ENCODE peak calls at places on chromosome 11, in four cellular contexts. M is adrenal gland, L is IMR-90, Z is GM23248. I is an unnamed sample. For H3K9me3 and H3K4me1, the result is how much of the 10 kb centered on the place peaks cover.

GRCh38 chr11:7019500-7020182 is 505 bp downstream of the ZNF214 start:
- DNase-seq in M (peak), L (peak), Z (peak), I (peak)

GRCh38 chr11:68658661-68659060 is 25.7 kb upstream of the GAL start:
- DNase-seq in M (no peak), L (peak), Z (no peak), I (no peak)

GRCh38 chr11:116374085-116374484 is 398.7 kb downstream of the BUD13 start:
- DNase-seq in L (no peak), M (no peak), Z (no peak), I (no peak)

GRCh38 chr11:65438257-65439151 is 15.9 kb downstream of the NEAT1 start:
- DNase-seq in L (peak), Z (peak), M (no peak), I (no peak)

GRCh38 chr11:20110908-20111669 is 49.2 kb downstream of the DBX1 start:
- DNase-seq in M (peak), Z (peak), L (peak), I (no peak)

GRCh38 chr11:3181722-3182461 is 16.8 kb upstream of the OSBPL5 start:
- DNase-seq in Z (no peak), M (no peak), L (no peak), I (no peak)

GRCh38 chr11:73268671-73269271 is 3.4 kb upstream of the P2RY6 start:
- DNase-seq in L (no peak), Z (no peak), M (no peak), I (no peak)

GRCh38 chr11:123060265-123061000 is 1.5 kb downstream of the HSPA8 start:
- DNase-seq in M (no peak), L (no peak), Z (no peak), I (no peak)

GRCh38 chr11:69361048-69361447 is 67.1 kb downstream of the MYEOV start:
- DNase-seq in L (no peak), M (no peak), Z (no peak), I (no peak)

GRCh38 chr11:131717616-131718015 is 347.2 kb downstream of the NTM start:
- DNase-seq in Z (no peak), L (no peak), M (no peak), I (no peak)

GRCh38 chr11:75308986-75309385 is 42.5 kb downstream of the ARRB1 start:
- DNase-seq in Z (no peak), M (no peak), L (no peak), I (no peak)

GRCh38 chr11:126280595-126280994 is 2.3 kb upstream of the TIRAP start:
- DNase-seq in L (no peak), Z (no peak), M (peak), I (no peak)

GRCh38 chr11:79971255-79971654 is 530.4 kb upstream of the TENM4 start:
- DNase-seq in M (no peak), L (no peak), Z (no peak), I (no peak)

GRCh38 chr11:19370100-19370861 is 129.5 kb upstream of the E2F8 start:
- DNase-seq in Z (peak), L (peak), M (peak), I (peak)

GRCh38 chr11:128105950-128106349 is 481.4 kb downstream of the ETS1 start:
- DNase-seq in L (no peak), Z (no peak), M (no peak), I (no peak)

GRCh38 chr11:13343931-13344717 is 66.5 kb downstream of the BMAL1 start:
- DNase-seq in Z (peak), M (peak), L (peak), I (peak)

GRCh38 chr11:94834931-94835330 is 66.8 kb downstream of the AMOTL1 start:
- DNase-seq in M (no peak), Z (no peak), L (peak), I (no peak)

GRCh38 chr11:10392680-10393079 is 62.4 kb upstream of the AMPD3 start:
- DNase-seq in L (peak), M (no peak), Z (peak), I (no peak)

GRCh38 chr11:66112640-66113098 is 42.6 kb downstream of the PACS1 start:
- DNase-seq in M (peak), L (peak), Z (peak), I (peak)

GRCh38 chr11:87597696-87598095 is 560.0 kb downstream of the TMEM135 start:
- DNase-seq in M (no peak), L (no peak), Z (no peak), I (no peak)

GRCh38 chr11:16986434-16987204 is 27.6 kb downstream of the PLEKHA7 start:
- DNase-seq in M (peak), Z (no peak), L (no peak), I (no peak)

GRCh38 chr11:128201006-128201405 is 386.4 kb downstream of the ETS1 start:
- DNase-seq in Z (no peak), M (no peak), L (no peak), I (no peak)

GRCh38 chr11:109859325-109859724 is 233.9 kb upstream of the ZC3H12C start:
- DNase-seq in M (peak), L (peak), Z (peak), I (no peak)

GRCh38 chr11:100753144-100753543 is 66.1 kb downstream of the ARHGAP42 start:
- DNase-seq in M (no peak), L (no peak), Z (no peak), I (no peak)

GRCh38 chr11:87122852-87123251 is 85.1 kb downstream of the TMEM135 start:
- DNase-seq in Z (no peak), M (no peak), L (no peak), I (no peak)

GRCh38 chr11:128625766-128626165 is 38.4 kb upstream of the ETS1 start:
- DNase-seq in Z (no peak), M (no peak), L (no peak), I (no peak)

GRCh38 chr11:87284306-87284705 is 246.6 kb downstream of the TMEM135 start:
- DNase-seq in L (no peak), Z (no peak), M (no peak), I (no peak)

GRCh38 chr11:119699227-119699626 is 29.8 kb downstream of the NECTIN1 start:
- DNase-seq in M (peak), L (no peak), Z (peak), I (peak)

GRCh38 chr11:103997082-103997481 is 39.4 kb upstream of the DDI1 start:
- DNase-seq in L (no peak), M (no peak), Z (no peak), I (no peak)

GRCh38 chr11:69981119-69981770 is 96.9 kb upstream of the ANO1 start:
- DNase-seq in Z (no peak), L (no peak), M (no peak), I (no peak)

DNA sequence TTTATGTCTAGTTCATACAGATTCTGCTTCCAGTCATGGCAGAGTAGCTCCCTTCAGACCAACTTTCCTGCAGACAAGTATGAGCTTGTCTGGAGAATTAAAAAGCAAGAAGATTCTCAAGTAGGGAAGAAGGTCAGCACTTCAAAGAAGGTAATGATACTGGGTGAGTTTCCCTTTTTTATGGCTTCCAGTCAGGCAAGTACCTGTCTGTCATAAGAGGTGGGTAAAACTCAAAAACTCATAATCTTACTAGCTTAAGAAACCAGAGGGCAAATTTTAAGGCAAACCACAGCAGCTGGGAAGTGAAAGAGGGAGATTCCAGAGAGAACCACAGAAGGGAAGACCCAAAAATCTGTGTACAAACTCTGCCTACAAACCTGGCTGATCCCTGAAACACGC is 54.2 kb downstream of the DENND5A start:
- DNase-seq in L (peak), M (no peak), Z (no peak), I (no peak)
- H3K27ac ChIP-seq in L (no peak), M (no peak), Z (peak), I (no peak)

GRCh38 chr11:59115556-59115955 is 8.5 kb downstream of the FAM111B start:
- DNase-seq in M (no peak), L (no peak), Z (no peak), I (no peak)
- H3K9me3 ChIP-seq in M (under half), L (under half), Z (under half), I (under half)

GRCh38 chr11:117903505-117904382 is 25.5 kb downstream of the TMPRSS13 start:
- DNase-seq in L (no peak), Z (no peak), M (no peak), I (no peak)
- H3K4me1 ChIP-seq in L (under half), Z (under half), M (under half), I (under half)

GRCh38 chr11:64180871-64181270 is 5.1 kb upstream of the STIP1 start:
- DNase-seq in M (peak), L (no peak), Z (no peak), I (no peak)

GRCh38 chr11:64185323-64186204 is at the start of gene STIP1:
- DNase-seq in M (peak), Z (peak), L (peak), I (peak)

GRCh38 chr11:64181506-64182411 is 4.2 kb upstream of the STIP1 start:
- DNase-seq in Z (peak), L (peak), M (peak), I (peak)

GRCh38 chr11:64183890-64184289 is 2.1 kb upstream of the STIP1 start:
- DNase-seq in M (no peak), Z (no peak), L (no peak), I (peak)

DNA sequence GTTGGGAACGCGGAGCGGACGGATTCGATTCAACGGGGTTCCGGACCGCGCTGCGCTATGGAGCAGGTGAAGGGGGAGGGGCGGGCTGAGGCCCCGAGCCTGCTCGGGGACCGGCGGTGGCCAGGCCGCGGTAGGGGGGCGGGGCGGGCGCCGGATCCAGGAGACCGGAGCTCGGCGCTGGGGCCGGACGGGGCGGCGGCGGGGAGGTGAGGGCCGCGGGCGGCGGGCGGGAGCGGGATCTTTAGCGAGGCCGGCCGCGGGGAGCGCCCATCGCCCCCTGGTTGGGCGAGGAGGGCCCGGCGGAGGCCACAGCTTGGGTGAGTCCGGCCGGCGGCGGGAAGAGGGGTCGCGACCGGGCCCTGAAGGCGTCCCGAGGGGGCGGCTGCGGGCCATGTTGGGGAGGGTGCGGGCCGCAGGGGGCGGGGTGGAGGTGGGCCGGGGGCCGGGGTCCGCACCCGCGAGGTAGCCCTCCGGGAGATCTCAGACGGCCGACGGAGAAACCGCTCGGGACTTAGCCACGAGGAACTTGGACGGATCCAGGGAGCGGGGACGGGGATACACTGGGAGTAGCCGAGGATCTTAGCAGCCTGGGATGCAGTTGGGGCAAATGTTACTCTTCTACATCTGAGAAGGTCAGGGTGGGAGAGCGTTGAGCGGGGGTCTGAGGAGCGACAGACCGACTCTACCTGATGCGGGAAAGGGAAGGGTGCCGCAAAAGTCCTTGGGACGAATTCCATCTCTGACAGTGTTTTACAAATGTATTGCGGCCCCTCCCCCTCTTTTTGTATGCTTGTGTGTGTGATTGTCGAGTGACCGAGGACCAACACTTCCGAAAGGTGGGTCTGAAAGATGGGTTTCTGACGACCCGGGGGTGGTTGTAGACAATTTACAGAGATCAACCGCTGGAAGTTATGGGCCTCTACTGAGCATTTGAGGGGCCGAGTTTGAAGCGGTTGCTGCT is 514 bp downstream of the STIP1 start:
- DNase-seq in Z (peak), L (peak), M (peak), I (no peak)
- H3K27ac ChIP-seq in Z (no peak), L (peak), M (no peak), I (peak)

GRCh38 chr11:67309661-67310061 is 6.3 kb downstream of the SSH3 start:
- DNase-seq in L (no peak), Z (no peak), M (no peak), I (no peak)
- H3K9me3 ChIP-seq in L (under half), Z (under half), M (under half), I (under half)

GRCh38 chr11:47480762-47481161 is 31.8 kb upstream of the RAPSN start:
- DNase-seq in L (no peak), M (no peak), Z (no peak), I (no peak)

GRCh38 chr11:47478651-47479329 is 29.9 kb upstream of the RAPSN start:
- DNase-seq in L (no peak), Z (no peak), M (no peak), I (no peak)

DNA sequence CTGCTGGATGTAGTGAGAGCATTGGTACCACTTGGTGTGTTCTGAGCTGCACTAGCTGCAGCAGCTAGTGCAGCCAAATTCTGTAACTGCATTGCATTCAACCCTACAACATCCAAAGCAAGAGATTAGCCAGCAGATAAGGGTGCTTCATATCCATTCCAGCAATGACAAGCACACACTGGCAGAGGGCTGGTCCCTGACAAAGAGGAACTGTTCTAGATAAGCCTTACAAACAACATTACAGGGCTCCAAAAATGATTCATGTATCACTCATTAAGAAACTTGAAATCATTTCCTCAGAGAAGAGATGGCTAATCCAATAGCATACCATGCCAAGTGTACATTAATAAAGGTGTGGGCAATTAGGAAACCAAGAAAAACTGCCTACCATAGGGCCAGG is 28.4 kb upstream of the RAPSN start:
- DNase-seq in Z (peak), M (peak), L (peak), I (no peak)
- H3K4me1 ChIP-seq in Z (under half), M (under half), L (under half), I (under half)

GRCh38 chr11:47467372-47467771 is 18.4 kb upstream of the RAPSN start:
- DNase-seq in L (no peak), M (no peak), Z (no peak), I (no peak)

GRCh38 chr11:47466701-47467250 is 17.8 kb upstream of the RAPSN start:
- DNase-seq in L (no peak), Z (peak), M (peak), I (peak)

GRCh38 chr11:47468598-47469214 is 19.8 kb upstream of the RAPSN start:
- DNase-seq in L (peak), M (no peak), Z (peak), I (no peak)

GRCh38 chr11:47470671-47471070 is 21.7 kb upstream of the RAPSN start:
- DNase-seq in L (no peak), Z (no peak), M (no peak), I (no peak)

DNA sequence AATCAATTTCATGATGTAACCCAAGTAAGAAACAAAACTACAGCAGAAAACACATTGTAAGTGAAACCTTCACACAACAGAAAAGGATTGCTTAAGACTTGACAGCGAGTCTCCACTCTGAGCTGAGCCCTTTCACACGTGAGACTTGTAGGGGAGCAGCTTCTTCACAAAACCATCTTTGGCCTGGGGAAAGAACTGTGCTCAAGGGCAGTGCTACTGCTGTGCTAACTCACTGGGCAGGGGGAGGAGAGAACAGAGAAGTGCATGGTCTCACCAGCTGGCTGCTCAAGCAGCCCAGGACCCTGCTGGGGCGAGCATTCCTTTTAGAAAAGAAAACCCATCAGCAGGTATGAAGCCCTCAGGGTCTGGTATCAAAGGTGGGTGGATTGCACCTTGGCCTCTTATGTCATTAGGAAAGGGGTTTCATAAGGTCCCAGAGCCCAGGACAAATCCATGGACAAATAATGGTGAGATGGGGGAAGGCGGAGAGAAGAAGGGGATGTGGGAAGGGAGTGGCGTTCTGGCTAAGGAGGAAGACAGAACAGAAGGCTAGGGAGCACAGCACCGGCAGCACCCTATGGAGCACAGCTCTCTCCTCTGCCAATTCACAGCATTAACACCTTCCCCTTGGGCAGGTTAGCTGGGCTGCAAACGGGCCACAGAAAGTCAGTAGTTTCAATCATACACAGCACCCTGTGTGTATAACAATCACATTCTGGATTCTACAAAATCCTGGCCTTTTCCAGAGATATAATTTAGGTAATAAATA is 20.7 kb upstream of the RAPSN start:
- DNase-seq in L (peak), Z (peak), M (no peak), I (no peak)
- H3K27ac ChIP-seq in L (no peak), Z (no peak), M (peak), I (no peak)

DNA sequence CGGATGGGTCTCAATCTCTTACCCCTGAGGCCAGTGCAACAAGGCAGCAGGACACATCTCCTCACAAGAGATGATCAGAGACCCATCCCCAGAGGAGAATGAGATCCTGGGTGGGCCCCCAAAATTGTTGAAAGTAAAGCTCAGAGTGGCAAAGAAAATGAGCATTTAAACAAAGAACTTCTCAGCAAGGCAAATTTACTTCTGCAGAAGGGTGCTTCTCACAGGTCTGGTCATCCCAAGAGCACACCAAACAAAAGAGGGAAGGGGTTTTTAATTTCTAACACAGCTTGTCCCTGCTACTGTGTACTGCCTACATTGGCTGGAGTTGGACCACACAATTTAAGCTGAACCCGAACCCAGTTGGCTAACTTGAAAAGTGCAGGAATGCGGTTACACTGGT is 1628.6 kb upstream of the RAG2 start:
- DNase-seq in Z (peak), L (no peak), M (no peak), I (no peak)
- H3K9me3 ChIP-seq in Z (under half), L (under half), M (under half), I (under half)

GRCh38 chr11:36437413-36437812 is 72.7 kb downstream of the TRAF6 start:
- DNase-seq in L (no peak), M (no peak), Z (no peak), I (no peak)
- H3K4me1 ChIP-seq in L (under half), M (under half), Z (under half), I (under half)

GRCh38 chr11:46657186-46657585 is 39.8 kb downstream of the ATG13 start:
- DNase-seq in Z (no peak), L (no peak), M (no peak), I (no peak)
- H3K27ac ChIP-seq in Z (no peak), L (peak), M (no peak), I (peak)